ENCODE peak calls at places on chromosomes 2 and 18, in five cellular contexts. S is activated CD8-positive, alpha-beta T cell treated with anti-CD3 and anti-CD28 coated beads for 36 hours; H is foreskin melanocyte; D is NCI-H1092 treated with DMSO at 0.1 percent for 48 hours; X is NCI-H774. K is an unnamed sample.

GRCh38 chr18:69328086-69328485 is 72.6 kb upstream of the DOK6 start:
- DNase-seq in S (no peak), H (no peak), D (no peak), X (no peak), K (no peak)

GRCh38 chr2:73928995-73929394 is 2.3 kb downstream of the DGUOK start:
- DNase-seq in S (no peak), H (no peak), D (no peak), X (no peak), K (no peak)

GRCh38 chr2:100262043-100262442 is 60.3 kb downstream of the LONRF2 start:
- DNase-seq in S (no peak), H (no peak), D (no peak), X (no peak), K (no peak)

GRCh38 chr2:62197017-62197586 is 1.2 kb downstream of the B3GNT2 start:
- DNase-seq in S (peak; percentile 72), H (no peak), D (peak; percentile 12), X (no peak), K (no peak)

GRCh38 chr2:63051795-63052333 is 1.2 kb downstream of the OTX1 start:
- DNase-seq in S (no peak), H (no peak), D (no peak), X (no peak), K (no peak)

GRCh38 chr2:240127351-240127750 is 8.8 kb downstream of the COPS9 start:
- DNase-seq in S (no peak), H (no peak), D (no peak), X (no peak), K (no peak)

GRCh38 chr2:11186145-11186544 is 30.9 kb downstream of the SLC66A3 start:
- DNase-seq in S (no peak), H (no peak), D (no peak), X (no peak), K (no peak)

GRCh38 chr2:230721712-230722111 is 9.1 kb downstream of the CAB39 start:
- DNase-seq in S (no peak), H (no peak), D (no peak), X (no peak), K (peak; percentile 24)

GRCh38 chr2:16406497-16406896 is 259.1 kb downstream of the CYRIA start:
- DNase-seq in S (no peak), H (no peak), D (no peak), X (no peak), K (no peak)

GRCh38 chr18:37511933-37512332 is 53.7 kb downstream of the CELF4 start:
- DNase-seq in S (no peak), H (no peak), D (no peak), X (no peak), K (no peak)

GRCh38 chr2:136927156-136927555 is 161.8 kb downstream of the THSD7B start:
- DNase-seq in S (no peak), H (no peak), D (no peak), X (no peak), K (no peak)

GRCh38 chr2:102001767-102002142 is 10.0 kb downstream of the IL1R2 start:
- DNase-seq in S (peak; percentile 54), H (no peak), D (no peak), X (no peak), K (no peak)

GRCh38 chr2:45951025-45951737 is 299.7 kb downstream of the PRKCE start:
- DNase-seq in S (peak; percentile 10), H (no peak), D (no peak), X (no peak), K (peak; percentile 17)

GRCh38 chr2:174554514-174555119 is 43.0 kb downstream of the WIPF1 start:
- DNase-seq in S (no peak), H (no peak), D (no peak), X (no peak), K (no peak)

GRCh38 chr18:12993439-12993838 is 2.3 kb downstream of the CEP192 start:
- DNase-seq in S (no peak), H (no peak), D (no peak), X (no peak), K (no peak)

GRCh38 chr2:46339676-46340459 is 42.7 kb downstream of the EPAS1 start:
- DNase-seq in S (no peak), H (no peak), D (no peak), X (no peak), K (no peak)

GRCh38 chr18:10834128-10834815 is 308.4 kb downstream of the NAPG start:
- DNase-seq in S (no peak), H (no peak), D (no peak), X (no peak), K (no peak)

GRCh38 chr18:44840053-44840826 is 159.6 kb downstream of the SETBP1 start:
- DNase-seq in S (no peak), H (no peak), D (peak; percentile 33), X (peak; percentile 43), K (no peak)

GRCh38 chr2:73995810-73996209 is 11.1 kb downstream of the TET3 start:
- DNase-seq in S (peak; percentile 35), H (no peak), D (no peak), X (no peak), K (no peak)

GRCh38 chr2:233807966-233808892 is 30.1 kb downstream of the MROH2A start:
- DNase-seq in S (no peak), H (no peak), D (no peak), X (no peak), K (no peak)

GRCh38 chr2:56267412-56267788 is 83.6 kb downstream of the CCDC85A start:
- DNase-seq in S (no peak), H (no peak), D (no peak), X (no peak), K (no peak)

GRCh38 chr2:205139822-205140612 is 542.3 kb upstream of the NRP2 start:
- DNase-seq in S (no peak), H (no peak), D (peak; percentile 63), X (no peak), K (no peak)

GRCh38 chr18:8803063-8803795 is 97.9 kb downstream of the MTCL1 start:
- DNase-seq in S (no peak), H (no peak), D (no peak), X (no peak), K (no peak)

GRCh38 chr18:57543560-57543959 is 42.9 kb downstream of the FECH start:
- DNase-seq in S (no peak), H (no peak), D (peak; percentile 69), X (no peak), K (no peak)

GRCh38 chr2:218890369-218890768 is 9.7 kb downstream of the WNT10A start:
- DNase-seq in S (no peak), H (no peak), D (no peak), X (no peak), K (no peak)

GRCh38 chr18:58213931-58214431 is 170.0 kb downstream of the NEDD4L start:
- DNase-seq in S (no peak), H (no peak), D (no peak), X (no peak), K (no peak)

K was measured in Jurkat, Clone E6-1.